ENCODE peak calls at places on chromosomes 13 and 19, in nine cellular contexts. One of them, this sample, is unnamed.
A peak's percentile ranks its signal among the peaks of the same experiment; 100 is the strongest.

GRCh38 chr13:51556740-51557139 is 27.5 kb upstream of the WDFY2 start:
- DNase-seq in CD4-positive, alpha-beta T cell: no peak
- DNase-seq in body of pancreas: no peak
- DNase-seq in thoracic aorta: no peak
- DNase-seq in heart left ventricle: no peak
- DNase-seq in neural progenitor cell: no peak
- DNase-seq in osteocyte: no peak
- DNase-seq in fibroblast of pulmonary artery: no peak
- DNase-seq in fibroblast of villous mesenchyme: no peak
- DNase-seq in this sample: no peak

GRCh38 chr13:102326381-102327118 is 75.3 kb downstream of the FGF14 start:
- DNase-seq in fibroblast of pulmonary artery: no peak
- DNase-seq in body of pancreas: no peak
- DNase-seq in neural progenitor cell: no peak
- DNase-seq in osteocyte: no peak
- DNase-seq in fibroblast of villous mesenchyme: no peak
- DNase-seq in heart left ventricle: no peak
- DNase-seq in thoracic aorta: no peak
- DNase-seq in CD4-positive, alpha-beta T cell: no peak
- DNase-seq in this sample: no peak

GRCh38 chr13:77620138-77620537 is 77.3 kb upstream of the SLAIN1 start:
- DNase-seq in CD4-positive, alpha-beta T cell: no peak
- DNase-seq in fibroblast of villous mesenchyme: no peak
- DNase-seq in heart left ventricle: no peak
- DNase-seq in osteocyte: no peak
- DNase-seq in neural progenitor cell: no peak
- DNase-seq in fibroblast of pulmonary artery: no peak
- DNase-seq in body of pancreas: no peak
- DNase-seq in thoracic aorta: no peak
- DNase-seq in this sample: no peak

GRCh38 chr13:53012707-53013106 is 15.9 kb upstream of the OLFM4 start:
- DNase-seq in osteocyte: no peak
- DNase-seq in CD4-positive, alpha-beta T cell: no peak
- DNase-seq in fibroblast of villous mesenchyme: no peak
- DNase-seq in body of pancreas: no peak
- DNase-seq in neural progenitor cell: no peak
- DNase-seq in fibroblast of pulmonary artery: no peak
- DNase-seq in thoracic aorta: no peak
- DNase-seq in heart left ventricle: no peak
- DNase-seq in this sample: no peak

GRCh38 chr19:57171551-57172081 is 4.3 kb upstream of the DUXA start:
- DNase-seq in fibroblast of pulmonary artery: peak; percentile 35
- DNase-seq in fibroblast of villous mesenchyme: peak; percentile 26
- DNase-seq in thoracic aorta: no peak
- DNase-seq in neural progenitor cell: peak; percentile 83
- DNase-seq in CD4-positive, alpha-beta T cell: no peak
- DNase-seq in heart left ventricle: peak; percentile 56
- DNase-seq in body of pancreas: peak; percentile 40
- DNase-seq in osteocyte: no peak
- DNase-seq in this sample: peak; percentile 21

GRCh38 chr19:33797821-33798633 is 1.4 kb downstream of the KCTD15 start:
- DNase-seq in CD4-positive, alpha-beta T cell: no peak
- DNase-seq in neural progenitor cell: peak; percentile 88
- DNase-seq in fibroblast of villous mesenchyme: peak; percentile 64
- DNase-seq in osteocyte: no peak
- DNase-seq in body of pancreas: peak; percentile 79
- DNase-seq in thoracic aorta: no peak
- DNase-seq in fibroblast of pulmonary artery: peak; percentile 52
- DNase-seq in heart left ventricle: peak; percentile 83
- DNase-seq in this sample: no peak

GRCh38 chr13:109568273-109568900 is 218.0 kb downstream of the IRS2 start:
- DNase-seq in thoracic aorta: no peak
- DNase-seq in neural progenitor cell: no peak
- DNase-seq in heart left ventricle: no peak
- DNase-seq in CD4-positive, alpha-beta T cell: no peak
- DNase-seq in body of pancreas: no peak
- DNase-seq in osteocyte: no peak
- DNase-seq in fibroblast of pulmonary artery: no peak
- DNase-seq in fibroblast of villous mesenchyme: peak; percentile 67
- DNase-seq in this sample: no peak

GRCh38 chr13:25371608-25372274 is at the start of gene ATP8A2:
- DNase-seq in neural progenitor cell: peak; percentile 78
- DNase-seq in heart left ventricle: no peak
- DNase-seq in thoracic aorta: no peak
- DNase-seq in body of pancreas: no peak
- DNase-seq in fibroblast of villous mesenchyme: no peak
- DNase-seq in fibroblast of pulmonary artery: no peak
- DNase-seq in CD4-positive, alpha-beta T cell: no peak
- DNase-seq in osteocyte: no peak
- DNase-seq in this sample: peak; percentile 16

GRCh38 chr13:94239135-94239534 is 240.3 kb downstream of the DCT start:
- DNase-seq in CD4-positive, alpha-beta T cell: no peak
- DNase-seq in fibroblast of pulmonary artery: peak; percentile 82
- DNase-seq in body of pancreas: no peak
- DNase-seq in osteocyte: no peak
- DNase-seq in thoracic aorta: no peak
- DNase-seq in fibroblast of villous mesenchyme: peak; percentile 46
- DNase-seq in neural progenitor cell: no peak
- DNase-seq in heart left ventricle: no peak
- DNase-seq in this sample: no peak

GRCh38 chr19:2491130-2491801 is 15.3 kb downstream of the GADD45B start:
- DNase-seq in osteocyte: no peak
- DNase-seq in fibroblast of villous mesenchyme: peak; percentile 87
- DNase-seq in fibroblast of pulmonary artery: peak; percentile 88
- DNase-seq in body of pancreas: peak; percentile 99
- DNase-seq in CD4-positive, alpha-beta T cell: no peak
- DNase-seq in neural progenitor cell: no peak
- DNase-seq in thoracic aorta: no peak
- DNase-seq in heart left ventricle: no peak
- DNase-seq in this sample: peak; percentile 22

GRCh38 chr13:110410906-110411305 is 103.8 kb downstream of the COL4A2 start:
- DNase-seq in osteocyte: no peak
- DNase-seq in fibroblast of villous mesenchyme: no peak
- DNase-seq in heart left ventricle: no peak
- DNase-seq in body of pancreas: no peak
- DNase-seq in thoracic aorta: no peak
- DNase-seq in fibroblast of pulmonary artery: no peak
- DNase-seq in neural progenitor cell: no peak
- DNase-seq in CD4-positive, alpha-beta T cell: no peak
- DNase-seq in this sample: no peak

GRCh38 chr19:35069706-35070105 is 28.2 kb downstream of the HPN start:
- DNase-seq in osteocyte: no peak
- DNase-seq in thoracic aorta: no peak
- DNase-seq in CD4-positive, alpha-beta T cell: no peak
- DNase-seq in heart left ventricle: no peak
- DNase-seq in neural progenitor cell: no peak
- DNase-seq in fibroblast of pulmonary artery: no peak
- DNase-seq in body of pancreas: no peak
- DNase-seq in fibroblast of villous mesenchyme: no peak
- DNase-seq in this sample: no peak

GRCh38 chr19:53078668-53079067 is 24.6 kb downstream of the ZNF160 start:
- DNase-seq in fibroblast of pulmonary artery: no peak
- DNase-seq in thoracic aorta: no peak
- DNase-seq in neural progenitor cell: no peak
- DNase-seq in body of pancreas: no peak
- DNase-seq in heart left ventricle: no peak
- DNase-seq in fibroblast of villous mesenchyme: no peak
- DNase-seq in CD4-positive, alpha-beta T cell: no peak
- DNase-seq in osteocyte: no peak
- DNase-seq in this sample: no peak

GRCh38 chr19:18847516-18848463 is 16.0 kb downstream of the UPF1 start:
- DNase-seq in osteocyte: no peak
- DNase-seq in neural progenitor cell: no peak
- DNase-seq in heart left ventricle: peak; percentile 24
- DNase-seq in thoracic aorta: no peak
- DNase-seq in CD4-positive, alpha-beta T cell: no peak
- DNase-seq in body of pancreas: no peak
- DNase-seq in fibroblast of villous mesenchyme: peak; percentile 70
- DNase-seq in fibroblast of pulmonary artery: peak; percentile 18
- DNase-seq in this sample: no peak
- TF ChIP-seq CTCF in osteocyte: peak; percentile 5
- TF ChIP-seq CTCF in neural progenitor cell: no peak
- TF ChIP-seq CTCF in heart left ventricle: no peak
- TF ChIP-seq CTCF in thoracic aorta: no peak
- TF ChIP-seq CTCF in CD4-positive, alpha-beta T cell: peak; percentile 32
- TF ChIP-seq CTCF in body of pancreas: no peak
- TF ChIP-seq CTCF in fibroblast of villous mesenchyme: no peak
- TF ChIP-seq CTCF in fibroblast of pulmonary artery: no peak
- TF ChIP-seq CTCF in this sample: no peak

DNA sequence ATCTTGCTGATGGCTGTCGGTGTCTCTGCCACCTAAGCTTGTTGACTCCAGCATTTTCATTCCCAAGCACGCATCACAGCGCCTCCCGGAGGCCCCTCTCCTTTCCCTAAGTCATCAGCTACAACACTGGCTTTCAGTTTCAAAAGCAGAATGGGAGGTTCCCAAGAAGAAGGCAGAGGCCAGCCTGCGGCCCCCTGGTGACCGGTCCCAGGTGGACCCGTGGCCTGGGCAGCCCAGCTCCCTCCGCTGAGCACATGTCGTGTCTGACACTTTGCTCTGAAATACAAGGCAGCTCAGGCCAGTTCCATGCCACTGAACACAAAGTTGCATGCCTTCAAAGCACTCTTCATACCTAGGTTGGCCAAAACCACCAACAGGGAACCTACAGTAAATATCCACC is 8.5 kb downstream of the MLLT1 start:
- DNase-seq in neural progenitor cell: no peak
- DNase-seq in fibroblast of pulmonary artery: peak; percentile 64
- DNase-seq in osteocyte: no peak
- DNase-seq in body of pancreas: no peak
- DNase-seq in thoracic aorta: no peak
- DNase-seq in heart left ventricle: no peak
- DNase-seq in fibroblast of villous mesenchyme: peak; percentile 74
- DNase-seq in CD4-positive, alpha-beta T cell: no peak
- DNase-seq in this sample: no peak
- TF ChIP-seq CTCF in neural progenitor cell: peak; percentile 29
- TF ChIP-seq CTCF in fibroblast of pulmonary artery: peak; percentile 38
- TF ChIP-seq CTCF in osteocyte: no peak
- TF ChIP-seq CTCF in body of pancreas: no peak
- TF ChIP-seq CTCF in thoracic aorta: no peak
- TF ChIP-seq CTCF in heart left ventricle: no peak
- TF ChIP-seq CTCF in fibroblast of villous mesenchyme: peak; percentile 46
- TF ChIP-seq CTCF in CD4-positive, alpha-beta T cell: no peak
- TF ChIP-seq CTCF in this sample: no peak

DNA sequence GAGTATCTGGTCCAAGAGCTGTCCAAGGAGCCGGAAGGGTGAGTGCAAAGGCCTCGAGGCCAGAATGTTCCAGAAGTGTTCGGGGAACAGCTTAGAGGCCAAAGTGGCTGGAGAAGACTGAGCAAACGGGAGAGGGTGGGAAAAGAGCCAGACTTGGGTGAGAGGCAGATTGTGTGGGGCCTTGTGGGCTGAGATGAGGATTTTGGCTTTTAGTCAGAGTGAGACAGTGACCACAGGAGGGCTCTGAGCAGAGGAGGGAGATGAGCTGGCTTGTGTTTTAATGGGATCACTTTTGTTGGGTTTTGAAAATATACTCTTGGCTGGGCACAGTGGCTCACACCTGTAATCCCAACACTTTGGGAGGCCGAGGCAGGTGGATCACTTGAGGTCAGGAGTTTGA is 5.6 kb downstream of the NANOS2 start:
- DNase-seq in fibroblast of pulmonary artery: no peak
- DNase-seq in neural progenitor cell: no peak
- DNase-seq in osteocyte: no peak
- DNase-seq in body of pancreas: no peak
- DNase-seq in heart left ventricle: no peak
- DNase-seq in thoracic aorta: no peak
- DNase-seq in CD4-positive, alpha-beta T cell: no peak
- DNase-seq in fibroblast of villous mesenchyme: no peak
- DNase-seq in this sample: no peak
- TF ChIP-seq CTCF in fibroblast of pulmonary artery: no peak
- TF ChIP-seq CTCF in neural progenitor cell: no peak
- TF ChIP-seq CTCF in osteocyte: no peak
- TF ChIP-seq CTCF in body of pancreas: no peak
- TF ChIP-seq CTCF in heart left ventricle: no peak
- TF ChIP-seq CTCF in thoracic aorta: no peak
- TF ChIP-seq CTCF in CD4-positive, alpha-beta T cell: no peak
- TF ChIP-seq CTCF in fibroblast of villous mesenchyme: no peak
- TF ChIP-seq CTCF in this sample: no peak

GRCh38 chr19:48814895-48815294 is 4.1 kb upstream of the BCAT2 start:
- DNase-seq in neural progenitor cell: no peak
- DNase-seq in body of pancreas: no peak
- DNase-seq in fibroblast of villous mesenchyme: no peak
- DNase-seq in CD4-positive, alpha-beta T cell: no peak
- DNase-seq in osteocyte: no peak
- DNase-seq in heart left ventricle: no peak
- DNase-seq in fibroblast of pulmonary artery: no peak
- DNase-seq in thoracic aorta: no peak
- DNase-seq in this sample: no peak

GRCh38 chr19:48815870-48816501 is 5.2 kb upstream of the BCAT2 start:
- DNase-seq in thoracic aorta: no peak
- DNase-seq in fibroblast of villous mesenchyme: no peak
- DNase-seq in fibroblast of pulmonary artery: no peak
- DNase-seq in osteocyte: no peak
- DNase-seq in CD4-positive, alpha-beta T cell: no peak
- DNase-seq in heart left ventricle: no peak
- DNase-seq in body of pancreas: peak; percentile 84
- DNase-seq in neural progenitor cell: no peak
- DNase-seq in this sample: no peak

GRCh38 chr19:48812094-48812929 is 1.5 kb upstream of the BCAT2 start:
- DNase-seq in fibroblast of villous mesenchyme: peak; percentile 68
- DNase-seq in fibroblast of pulmonary artery: peak; percentile 58
- DNase-seq in osteocyte: peak; percentile 88
- DNase-seq in heart left ventricle: peak; percentile 91
- DNase-seq in neural progenitor cell: peak; percentile 96
- DNase-seq in CD4-positive, alpha-beta T cell: peak; percentile 39
- DNase-seq in thoracic aorta: peak; percentile 59
- DNase-seq in body of pancreas: peak; percentile 97
- DNase-seq in this sample: peak; percentile 74

GRCh38 chr19:48810151-48810550 is 678 bp downstream of the BCAT2 start:
- DNase-seq in neural progenitor cell: no peak
- DNase-seq in CD4-positive, alpha-beta T cell: no peak
- DNase-seq in heart left ventricle: no peak
- DNase-seq in thoracic aorta: no peak
- DNase-seq in fibroblast of pulmonary artery: no peak
- DNase-seq in fibroblast of villous mesenchyme: no peak
- DNase-seq in osteocyte: no peak
- DNase-seq in body of pancreas: no peak
- DNase-seq in this sample: no peak

DNA sequence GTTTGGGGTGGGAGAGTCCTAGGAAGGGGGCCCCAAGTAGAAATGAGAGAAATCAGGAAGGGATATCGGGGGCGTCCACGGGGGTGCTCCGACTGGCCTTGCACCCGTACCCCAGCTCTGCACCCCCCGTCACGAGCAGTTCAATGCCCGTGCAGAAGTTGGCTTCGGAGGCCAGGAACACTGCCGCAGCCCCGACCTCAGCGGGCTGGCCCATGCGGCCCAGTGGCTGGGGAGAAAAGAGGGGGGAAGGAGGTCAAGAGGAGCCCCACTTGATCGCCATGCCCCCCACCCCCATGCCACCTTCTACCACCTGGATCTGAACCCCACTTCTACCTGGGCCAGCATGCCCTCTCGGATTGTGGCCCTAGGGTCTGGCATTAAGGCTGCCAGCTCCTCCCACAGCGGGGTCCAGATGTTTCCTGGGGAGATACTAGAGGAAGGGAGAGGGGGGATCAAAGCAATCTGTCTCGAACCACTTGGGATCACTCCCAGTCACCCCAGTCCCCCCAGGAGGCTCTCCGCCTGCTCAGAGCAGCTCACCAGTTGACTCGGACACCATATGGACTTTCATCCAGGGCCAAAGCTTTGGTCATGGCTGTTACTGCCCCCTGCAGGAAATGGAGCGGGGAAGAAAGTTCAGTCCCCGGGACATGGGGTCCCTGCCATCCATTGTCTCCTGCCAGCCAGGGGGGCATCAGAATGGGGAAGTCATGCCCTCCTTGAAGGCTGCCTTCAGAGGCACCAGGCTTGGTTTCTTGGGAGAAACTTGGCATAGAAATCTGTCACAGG is 2.5 kb upstream of the BCAT2 start:
- DNase-seq in fibroblast of pulmonary artery: no peak
- DNase-seq in osteocyte: no peak
- DNase-seq in body of pancreas: peak; percentile 35
- DNase-seq in neural progenitor cell: peak; percentile 42
- DNase-seq in CD4-positive, alpha-beta T cell: no peak
- DNase-seq in thoracic aorta: no peak
- DNase-seq in heart left ventricle: no peak
- DNase-seq in fibroblast of villous mesenchyme: no peak
- DNase-seq in this sample: no peak
- TF ChIP-seq CTCF in fibroblast of pulmonary artery: peak; percentile 22
- TF ChIP-seq CTCF in osteocyte: peak; percentile 17
- TF ChIP-seq CTCF in body of pancreas: no peak
- TF ChIP-seq CTCF in neural progenitor cell: peak; percentile 40
- TF ChIP-seq CTCF in CD4-positive, alpha-beta T cell: no peak
- TF ChIP-seq CTCF in thoracic aorta: peak; percentile 8
- TF ChIP-seq CTCF in heart left ventricle: no peak
- TF ChIP-seq CTCF in fibroblast of villous mesenchyme: peak; percentile 20
- TF ChIP-seq CTCF in this sample: no peak

This sample was measured in activated B cell treated with CpG ODN at 0.5 μM for 24 hours.